ENCODE peak calls at places on chromosome 7, in ten cellular contexts. One of them, this sample, is unnamed.
A peak's percentile ranks its signal among the peaks of the same experiment; 100 is the strongest.

GRCh38 chr7:30751696-30752273 is at the start of gene INMT:
- DNase-seq in CD4-positive, alpha-beta T cell: no peak
- DNase-seq in spleen: no peak
- DNase-seq in epithelial cell of esophagus: no peak
- DNase-seq in tibial artery: peak; percentile 57
- DNase-seq in H9: no peak
- DNase-seq in astrocyte: no peak
- DNase-seq in fibroblast of mammary gland: no peak
- DNase-seq in H1: no peak
- DNase-seq in cardiac fibroblast: no peak
- DNase-seq in this sample: no peak

GRCh38 chr7:6446977-6447588 is 671 bp downstream of the DAGLB start:
- DNase-seq in fibroblast of mammary gland: peak; percentile 91
- DNase-seq in tibial artery: peak; percentile 84
- DNase-seq in H1: no peak
- DNase-seq in astrocyte: peak; percentile 77
- DNase-seq in cardiac fibroblast: peak; percentile 93
- DNase-seq in spleen: peak; percentile 91
- DNase-seq in H9: peak; percentile 73
- DNase-seq in CD4-positive, alpha-beta T cell: peak; percentile 10
- DNase-seq in epithelial cell of esophagus: peak; percentile 95
- DNase-seq in this sample: no peak

GRCh38 chr7:31340603-31341002 is at the start of gene NEUROD6:
- DNase-seq in H1: no peak
- DNase-seq in astrocyte: no peak
- DNase-seq in tibial artery: no peak
- DNase-seq in CD4-positive, alpha-beta T cell: no peak
- DNase-seq in H9: no peak
- DNase-seq in fibroblast of mammary gland: no peak
- DNase-seq in cardiac fibroblast: no peak
- DNase-seq in spleen: no peak
- DNase-seq in epithelial cell of esophagus: no peak
- DNase-seq in this sample: no peak

GRCh38 chr7:139557857-139558581 is 34.5 kb downstream of the CLEC2L start:
- DNase-seq in fibroblast of mammary gland: no peak
- DNase-seq in CD4-positive, alpha-beta T cell: no peak
- DNase-seq in epithelial cell of esophagus: no peak
- DNase-seq in astrocyte: no peak
- DNase-seq in H1: no peak
- DNase-seq in cardiac fibroblast: no peak
- DNase-seq in H9: peak; percentile 66
- DNase-seq in spleen: peak; percentile 28
- DNase-seq in tibial artery: no peak
- DNase-seq in this sample: peak; percentile 40

GRCh38 chr7:69399038-69399800 is 199.1 kb upstream of the AUTS2 start:
- DNase-seq in fibroblast of mammary gland: peak; percentile 82
- DNase-seq in astrocyte: peak; percentile 69
- DNase-seq in tibial artery: no peak
- DNase-seq in spleen: peak; percentile 14
- DNase-seq in cardiac fibroblast: no peak
- DNase-seq in H9: peak; percentile 51
- DNase-seq in CD4-positive, alpha-beta T cell: no peak
- DNase-seq in H1: peak; percentile 19
- DNase-seq in epithelial cell of esophagus: no peak
- DNase-seq in this sample: no peak

GRCh38 chr7:141257597-141257996 is 183.7 kb downstream of the TMEM178B start:
- DNase-seq in astrocyte: no peak
- DNase-seq in H9: no peak
- DNase-seq in tibial artery: no peak
- DNase-seq in cardiac fibroblast: no peak
- DNase-seq in CD4-positive, alpha-beta T cell: no peak
- DNase-seq in spleen: no peak
- DNase-seq in fibroblast of mammary gland: no peak
- DNase-seq in epithelial cell of esophagus: no peak
- DNase-seq in H1: no peak
- DNase-seq in this sample: no peak

GRCh38 chr7:104267701-104268368 is 60.0 kb upstream of the ORC5 start:
- DNase-seq in cardiac fibroblast: peak; percentile 48
- DNase-seq in H9: no peak
- DNase-seq in tibial artery: no peak
- DNase-seq in astrocyte: no peak
- DNase-seq in CD4-positive, alpha-beta T cell: no peak
- DNase-seq in fibroblast of mammary gland: peak; percentile 51
- DNase-seq in H1: no peak
- DNase-seq in epithelial cell of esophagus: peak; percentile 41
- DNase-seq in spleen: no peak
- DNase-seq in this sample: no peak

GRCh38 chr7:52249741-52250140 is 785.7 kb upstream of the POM121L12 start:
- DNase-seq in fibroblast of mammary gland: no peak
- DNase-seq in astrocyte: no peak
- DNase-seq in epithelial cell of esophagus: no peak
- DNase-seq in H1: no peak
- DNase-seq in H9: no peak
- DNase-seq in CD4-positive, alpha-beta T cell: no peak
- DNase-seq in tibial artery: no peak
- DNase-seq in cardiac fibroblast: no peak
- DNase-seq in spleen: no peak
- DNase-seq in this sample: no peak

GRCh38 chr7:122602800-122603199 is 96.1 kb downstream of the RNF133 start:
- DNase-seq in cardiac fibroblast: no peak
- DNase-seq in H9: no peak
- DNase-seq in CD4-positive, alpha-beta T cell: no peak
- DNase-seq in fibroblast of mammary gland: no peak
- DNase-seq in epithelial cell of esophagus: peak; percentile 19
- DNase-seq in H1: no peak
- DNase-seq in astrocyte: no peak
- DNase-seq in spleen: no peak
- DNase-seq in tibial artery: no peak
- DNase-seq in this sample: no peak

GRCh38 chr7:126659124-126659523 is 593.6 kb downstream of the GRM8 start:
- DNase-seq in astrocyte: no peak
- DNase-seq in spleen: no peak
- DNase-seq in CD4-positive, alpha-beta T cell: no peak
- DNase-seq in H1: no peak
- DNase-seq in cardiac fibroblast: no peak
- DNase-seq in epithelial cell of esophagus: no peak
- DNase-seq in H9: no peak
- DNase-seq in fibroblast of mammary gland: no peak
- DNase-seq in tibial artery: no peak
- DNase-seq in this sample: no peak

GRCh38 chr7:84070101-84070500 is 124.5 kb downstream of the SEMA3A start:
- DNase-seq in tibial artery: no peak
- DNase-seq in H1: no peak
- DNase-seq in astrocyte: no peak
- DNase-seq in H9: no peak
- DNase-seq in CD4-positive, alpha-beta T cell: no peak
- DNase-seq in epithelial cell of esophagus: no peak
- DNase-seq in cardiac fibroblast: no peak
- DNase-seq in spleen: no peak
- DNase-seq in fibroblast of mammary gland: no peak
- DNase-seq in this sample: no peak

GRCh38 chr7:69436944-69437343 is 161.3 kb upstream of the AUTS2 start:
- DNase-seq in cardiac fibroblast: no peak
- DNase-seq in epithelial cell of esophagus: no peak
- DNase-seq in H1: no peak
- DNase-seq in CD4-positive, alpha-beta T cell: no peak
- DNase-seq in spleen: no peak
- DNase-seq in fibroblast of mammary gland: peak; percentile 11
- DNase-seq in H9: no peak
- DNase-seq in astrocyte: peak; percentile 53
- DNase-seq in tibial artery: peak; percentile 23
- DNase-seq in this sample: no peak

GRCh38 chr7:8436965-8437364 is 3.6 kb downstream of the NXPH1 start:
- DNase-seq in epithelial cell of esophagus: peak; percentile 48
- DNase-seq in H9: peak; percentile 89
- DNase-seq in CD4-positive, alpha-beta T cell: no peak
- DNase-seq in astrocyte: no peak
- DNase-seq in H1: no peak
- DNase-seq in cardiac fibroblast: peak; percentile 14
- DNase-seq in fibroblast of mammary gland: peak; percentile 8
- DNase-seq in spleen: peak; percentile 76
- DNase-seq in tibial artery: no peak
- DNase-seq in this sample: peak; percentile 74

GRCh38 chr7:106737202-106737562 is 76.2 kb upstream of the CCDC71L start:
- DNase-seq in spleen: no peak
- DNase-seq in H9: no peak
- DNase-seq in tibial artery: no peak
- DNase-seq in epithelial cell of esophagus: peak; percentile 47
- DNase-seq in cardiac fibroblast: peak; percentile 73
- DNase-seq in fibroblast of mammary gland: peak; percentile 66
- DNase-seq in H1: no peak
- DNase-seq in CD4-positive, alpha-beta T cell: no peak
- DNase-seq in astrocyte: peak; percentile 29
- DNase-seq in this sample: no peak

GRCh38 chr7:121085922-121086321 is 97.4 kb downstream of the CPED1 start:
- DNase-seq in epithelial cell of esophagus: no peak
- DNase-seq in cardiac fibroblast: peak; percentile 74
- DNase-seq in tibial artery: peak; percentile 22
- DNase-seq in H9: no peak
- DNase-seq in astrocyte: peak; percentile 27
- DNase-seq in fibroblast of mammary gland: peak; percentile 28
- DNase-seq in H1: no peak
- DNase-seq in spleen: no peak
- DNase-seq in CD4-positive, alpha-beta T cell: no peak
- DNase-seq in this sample: no peak

GRCh38 chr7:116034411-116034810 is 3.8 kb upstream of the TFEC start:
- DNase-seq in spleen: no peak
- DNase-seq in H1: no peak
- DNase-seq in cardiac fibroblast: no peak
- DNase-seq in astrocyte: no peak
- DNase-seq in fibroblast of mammary gland: no peak
- DNase-seq in CD4-positive, alpha-beta T cell: no peak
- DNase-seq in H9: no peak
- DNase-seq in tibial artery: no peak
- DNase-seq in epithelial cell of esophagus: no peak
- DNase-seq in this sample: no peak

DNA sequence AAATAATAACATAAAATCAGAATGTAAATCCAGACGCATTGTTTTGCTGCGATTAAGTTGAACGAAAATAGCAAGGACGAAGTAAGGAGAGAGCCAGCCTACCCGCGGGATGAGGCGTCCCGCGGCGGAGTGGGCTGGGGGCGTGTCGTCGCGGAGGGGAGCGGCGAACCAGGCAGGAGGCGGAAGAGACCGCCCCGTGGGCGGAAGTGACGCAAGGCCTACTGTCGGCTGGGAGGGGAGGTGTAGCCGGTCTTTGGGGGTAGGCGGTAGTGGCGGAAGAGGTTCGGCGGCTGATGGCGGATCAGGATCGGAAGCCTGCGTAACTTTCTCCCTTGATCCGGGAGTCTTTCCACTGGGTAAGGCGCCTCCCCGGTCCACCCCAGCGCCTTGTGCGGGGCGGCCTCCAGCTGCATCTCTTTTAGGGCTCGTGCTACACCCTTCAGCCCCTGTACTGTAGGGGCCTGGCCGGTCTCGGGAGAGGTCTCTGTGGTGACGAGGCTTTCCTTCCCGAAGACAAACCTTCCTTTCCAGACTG is at the start of gene TAX1BP1:
- DNase-seq in H1: peak; percentile 54
- DNase-seq in cardiac fibroblast: peak; percentile 93
- DNase-seq in tibial artery: peak; percentile 94
- DNase-seq in fibroblast of mammary gland: peak; percentile 92
- DNase-seq in CD4-positive, alpha-beta T cell: peak; percentile 90
- DNase-seq in epithelial cell of esophagus: peak; percentile 96
- DNase-seq in H9: peak; percentile 95
- DNase-seq in astrocyte: peak; percentile 88
- DNase-seq in spleen: peak; percentile 99
- DNase-seq in this sample: peak; percentile 93
- TF ChIP-seq CTCF in H1: no peak
- TF ChIP-seq CTCF in cardiac fibroblast: no peak
- TF ChIP-seq CTCF in tibial artery: no peak
- TF ChIP-seq CTCF in fibroblast of mammary gland: no peak
- TF ChIP-seq CTCF in CD4-positive, alpha-beta T cell: no peak
- TF ChIP-seq CTCF in epithelial cell of esophagus: no peak
- TF ChIP-seq CTCF in H9: no peak
- TF ChIP-seq CTCF in astrocyte: no peak
- TF ChIP-seq CTCF in spleen: peak; percentile 12
- TF ChIP-seq CTCF in this sample: no peak

DNA sequence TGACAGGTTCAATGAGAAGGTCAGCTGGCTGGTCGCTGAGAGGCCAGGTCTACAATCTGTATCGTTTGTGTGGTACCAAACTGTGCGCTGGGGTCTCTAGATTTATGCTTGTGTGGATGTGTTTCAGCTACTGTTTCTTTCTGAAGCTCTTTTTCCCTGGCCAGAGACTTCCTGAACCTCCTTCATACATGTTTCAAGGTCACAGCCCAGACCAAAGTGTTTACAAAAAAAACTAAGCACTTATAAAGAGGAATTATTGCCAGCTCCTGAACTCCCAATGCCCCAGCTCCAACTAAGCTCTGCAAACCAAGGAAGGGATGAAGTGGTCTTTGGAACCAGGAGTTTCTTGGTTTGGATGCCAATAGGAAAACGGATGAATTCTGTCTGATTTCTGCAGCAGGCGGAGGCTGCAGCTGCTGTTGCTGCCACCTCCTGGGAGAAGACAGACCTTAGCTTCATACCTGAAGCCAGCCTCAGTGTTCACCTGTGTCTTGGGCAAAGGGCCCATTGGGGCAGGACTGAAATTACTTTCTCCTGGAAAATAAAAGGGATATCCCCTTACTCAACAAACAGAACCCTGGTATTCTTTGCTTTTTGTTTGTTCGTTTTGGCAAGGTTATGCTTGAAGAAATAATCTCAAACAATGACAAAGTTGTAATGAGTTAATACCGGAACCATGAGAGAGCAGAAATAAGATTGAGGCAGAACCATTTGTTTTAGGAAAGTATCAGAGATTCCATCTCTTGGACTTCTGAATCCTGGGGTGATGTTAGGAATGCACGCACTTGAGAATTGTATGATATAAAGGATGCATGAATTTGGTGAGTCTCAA is 24.6 kb upstream of the MKLN1 start:
- DNase-seq in astrocyte: no peak
- DNase-seq in fibroblast of mammary gland: peak; percentile 37
- DNase-seq in cardiac fibroblast: peak; percentile 45
- DNase-seq in spleen: no peak
- DNase-seq in epithelial cell of esophagus: peak; percentile 66
- DNase-seq in tibial artery: no peak
- DNase-seq in H1: peak; percentile 29
- DNase-seq in H9: peak; percentile 66
- DNase-seq in CD4-positive, alpha-beta T cell: peak; percentile 12
- DNase-seq in this sample: no peak
- TF ChIP-seq CTCF in astrocyte: peak; percentile 29
- TF ChIP-seq CTCF in fibroblast of mammary gland: peak; percentile 55
- TF ChIP-seq CTCF in cardiac fibroblast: peak; percentile 54
- TF ChIP-seq CTCF in spleen: peak; percentile 20
- TF ChIP-seq CTCF in epithelial cell of esophagus: peak; percentile 82
- TF ChIP-seq CTCF in tibial artery: peak; percentile 40
- TF ChIP-seq CTCF in H1: peak; percentile 74
- TF ChIP-seq CTCF in H9: peak; percentile 76
- TF ChIP-seq CTCF in CD4-positive, alpha-beta T cell: peak; percentile 70
- TF ChIP-seq CTCF in this sample: peak; percentile 39

GRCh38 chr7:124152859-124153692 is 120.2 kb upstream of the TMEM229A start:
- DNase-seq in H9: peak; percentile 61
- DNase-seq in fibroblast of mammary gland: peak; percentile 40
- DNase-seq in astrocyte: peak; percentile 23
- DNase-seq in tibial artery: no peak
- DNase-seq in spleen: no peak
- DNase-seq in epithelial cell of esophagus: peak; percentile 62
- DNase-seq in CD4-positive, alpha-beta T cell: no peak
- DNase-seq in H1: peak; percentile 33
- DNase-seq in cardiac fibroblast: peak; percentile 60
- DNase-seq in this sample: no peak
- TF ChIP-seq CTCF in H9: peak; percentile 72
- TF ChIP-seq CTCF in fibroblast of mammary gland: peak; percentile 13
- TF ChIP-seq CTCF in astrocyte: peak; percentile 34
- TF ChIP-seq CTCF in tibial artery: no peak
- TF ChIP-seq CTCF in spleen: no peak
- TF ChIP-seq CTCF in epithelial cell of esophagus: peak; percentile 54
- TF ChIP-seq CTCF in CD4-positive, alpha-beta T cell: no peak
- TF ChIP-seq CTCF in H1: peak; percentile 63
- TF ChIP-seq CTCF in cardiac fibroblast: peak; percentile 16
- TF ChIP-seq CTCF in this sample: peak; percentile 70

GRCh38 chr7:93894426-93894825 is 3.9 kb upstream of the TFPI2 start:
- DNase-seq in fibroblast of mammary gland: peak; percentile 25
- DNase-seq in H1: no peak
- DNase-seq in spleen: no peak
- DNase-seq in epithelial cell of esophagus: peak; percentile 17
- DNase-seq in tibial artery: no peak
- DNase-seq in cardiac fibroblast: no peak
- DNase-seq in H9: no peak
- DNase-seq in CD4-positive, alpha-beta T cell: no peak
- DNase-seq in astrocyte: peak; percentile 27
- DNase-seq in this sample: no peak
- TF ChIP-seq CTCF in fibroblast of mammary gland: no peak
- TF ChIP-seq CTCF in H1: no peak
- TF ChIP-seq CTCF in spleen: no peak
- TF ChIP-seq CTCF in epithelial cell of esophagus: no peak
- TF ChIP-seq CTCF in tibial artery: no peak
- TF ChIP-seq CTCF in cardiac fibroblast: no peak
- TF ChIP-seq CTCF in H9: no peak
- TF ChIP-seq CTCF in CD4-positive, alpha-beta T cell: no peak
- TF ChIP-seq CTCF in astrocyte: no peak
- TF ChIP-seq CTCF in this sample: no peak

This sample was measured in type B pancreatic cell.